ENCODE peak calls at places on chromosomes 1 and 21, in six cellular contexts. G is CD8-positive, alpha-beta T cell; W is GM23338; H is transverse colon; Y is WTC11; E is neural crest cell. S is an unnamed sample.

GRCh38 chr1:228079601-228080263 is 2.8 kb upstream of the ARF1 start:
- DNase-seq in G (no peak), W (no peak), H (peak), Y (no peak), E (no peak), S (no peak)

GRCh38 chr1:194813109-194813508 is 1626.7 kb upstream of the B3GALT2 start:
- DNase-seq in G (no peak), W (no peak), H (no peak), Y (no peak), E (no peak), S (no peak)

GRCh38 chr1:178574345-178574744 is 61.4 kb downstream of the TEX35 start:
- DNase-seq in G (no peak), W (no peak), H (no peak), Y (no peak), E (no peak), S (no peak)

GRCh38 chr1:162069334-162070093 is at the start of gene NOS1AP:
- DNase-seq in G (peak), W (peak), H (peak), Y (peak), E (peak), S (peak)

GRCh38 chr1:229952670-229953520 is 114.1 kb upstream of the GALNT2 start:
- DNase-seq in G (no peak), W (no peak), H (no peak), Y (no peak), E (no peak), S (no peak)

GRCh38 chr1:19597463-19598309 is 46.4 kb upstream of the NBL1 start:
- DNase-seq in G (no peak), W (peak), H (no peak), Y (no peak), E (no peak), S (no peak)

GRCh38 chr1:207050428-207050767 is 610 bp downstream of the YOD1 start:
- DNase-seq in G (no peak), W (peak), H (no peak), Y (peak), E (peak), S (no peak)

GRCh38 chr1:159940006-159940620 is 5.3 kb downstream of the IGSF9 start:
- DNase-seq in G (no peak), W (no peak), H (no peak), Y (no peak), E (no peak), S (no peak)

GRCh38 chr1:203556047-203556851 is 62.3 kb downstream of the OPTC start:
- DNase-seq in G (no peak), W (peak), H (peak), Y (peak), E (no peak), S (no peak)

GRCh38 chr1:6899141-6899540 is 113.9 kb downstream of the CAMTA1 start:
- DNase-seq in G (no peak), W (no peak), H (no peak), Y (no peak), E (no peak), S (no peak)

GRCh38 chr1:11858158-11858557 is 587 bp downstream of the NPPB start:
- DNase-seq in G (no peak), W (no peak), H (no peak), Y (no peak), E (no peak), S (no peak)

GRCh38 chr1:38929476-38929875 is 12.2 kb downstream of the RHBDL2 start:
- DNase-seq in G (no peak), W (peak), H (no peak), Y (no peak), E (no peak), S (no peak)

GRCh38 chr1:56137829-56138505 is 441.4 kb downstream of the PLPP3 start:
- DNase-seq in G (no peak), W (no peak), H (no peak), Y (no peak), E (no peak), S (no peak)

GRCh38 chr1:179146916-179147315 is 65.0 kb downstream of the TOR3A start:
- DNase-seq in G (no peak), W (no peak), H (no peak), Y (no peak), E (no peak), S (no peak)

GRCh38 chr1:1058921-1059493 is 15.1 kb downstream of the RNF223 start:
- DNase-seq in G (no peak), W (peak), H (no peak), Y (no peak), E (no peak), S (no peak)

GRCh38 chr1:16015960-16016901 is 1.6 kb downstream of the HSPB7 start:
- DNase-seq in G (no peak), W (peak), H (peak), Y (no peak), E (no peak), S (no peak)

GRCh38 chr1:146012703-146013565 is 8.6 kb downstream of the HJV start:
- DNase-seq in G (peak), W (peak), H (no peak), Y (no peak), E (peak), S (no peak)

GRCh38 chr1:15172405-15173259 is 19.1 kb downstream of the TMEM51 start:
- DNase-seq in G (no peak), W (no peak), H (no peak), Y (no peak), E (no peak), S (no peak)

GRCh38 chr21:29177800-29178199 is 47.4 kb downstream of the MAP3K7CL start:
- DNase-seq in G (no peak), W (no peak), H (no peak), Y (no peak), E (no peak), S (no peak)

GRCh38 chr1:30043256-30043655 is 680.1 kb downstream of the MATN1 start:
- DNase-seq in G (no peak), W (no peak), H (no peak), Y (no peak), E (no peak), S (no peak)

GRCh38 chr1:172417552-172417951 is 2.9 kb upstream of the C1orf105 start:
- DNase-seq in G (no peak), W (peak), H (no peak), Y (no peak), E (no peak), S (no peak)

GRCh38 chr1:44249543-44249942 is 36.3 kb downstream of the DMAP1 start:
- DNase-seq in G (no peak), W (peak), H (no peak), Y (peak), E (no peak), S (no peak)
- TF ChIP-seq CTCF in G (no peak), W (peak), H (no peak), Y (no peak), E (no peak), S (no peak)

GRCh38 chr1:208581252-208581651 is 337.1 kb upstream of the PLXNA2 start:
- DNase-seq in G (no peak), W (no peak), H (no peak), Y (no peak), E (no peak), S (no peak)
- TF ChIP-seq CTCF in G (no peak), W (no peak), H (no peak), Y (no peak), E (no peak), S (no peak)

GRCh38 chr1:32335951-32336867 is at the start of gene MARCKSL1:
- DNase-seq in G (peak), W (peak), H (peak), Y (peak), E (peak), S (peak)

GRCh38 chr1:32333251-32333963 is 2.6 kb downstream of the MARCKSL1 start:
- DNase-seq in G (no peak), W (no peak), H (no peak), Y (no peak), E (no peak), S (no peak)

GRCh38 chr1:32334274-32334861 is 1.7 kb downstream of the MARCKSL1 start:
- DNase-seq in G (no peak), W (no peak), H (peak), Y (no peak), E (no peak), S (no peak)

GRCh38 chr1:32335619-32335950 is 448 bp downstream of the MARCKSL1 start:
- DNase-seq in G (no peak), W (peak), H (no peak), Y (no peak), E (no peak), S (no peak)

DNA sequence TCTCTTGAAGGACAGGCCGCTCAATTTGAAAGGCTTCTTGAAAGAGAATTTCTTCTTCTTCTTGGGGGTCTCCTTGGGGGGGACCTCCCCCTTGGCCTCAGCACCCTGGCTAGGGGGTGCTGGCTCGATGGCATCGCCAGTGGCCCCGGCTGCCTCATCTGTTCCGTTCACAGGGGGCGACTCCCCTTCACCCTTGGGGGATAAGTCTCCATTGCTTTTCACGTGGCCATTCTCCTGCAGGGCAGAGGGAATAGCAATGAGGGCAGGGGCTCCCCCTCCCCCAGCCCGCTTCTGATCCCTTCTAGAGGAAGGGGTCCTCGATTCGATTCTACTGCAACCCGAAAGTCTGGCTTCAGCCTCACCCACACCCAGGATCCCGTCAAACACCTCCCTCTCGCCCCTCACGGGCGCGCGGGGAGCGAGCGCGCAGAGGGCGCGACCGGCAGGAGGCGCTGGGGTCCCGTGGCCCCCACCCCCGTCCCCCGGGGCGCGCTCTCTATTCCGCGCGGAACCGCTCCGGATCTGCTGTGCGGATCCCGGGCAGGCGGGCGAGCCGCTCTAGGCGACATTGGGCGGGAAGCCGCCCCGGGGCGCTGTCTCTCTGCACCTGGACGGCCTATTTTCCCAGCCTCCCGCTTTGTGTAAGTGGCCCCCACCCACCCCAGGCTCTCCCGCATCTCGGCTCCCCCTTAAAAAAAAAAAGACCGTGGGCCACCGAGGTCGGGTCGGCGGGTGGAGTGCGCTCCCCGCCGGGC is 992 bp downstream of the MARCKSL1 start:
- DNase-seq in G (peak), W (peak), H (peak), Y (peak), E (peak), S (peak)
- TF ChIP-seq CTCF in G (peak), W (peak), H (peak), Y (peak), E (peak), S (peak)

GRCh38 chr21:44508711-44509445 is 31.1 kb downstream of the KRTAP10-1 start:
- DNase-seq in G (no peak), W (no peak), H (no peak), Y (no peak), E (no peak), S (no peak)

GRCh38 chr21:44508426-44508710 is 31.6 kb downstream of the KRTAP10-1 start:
- DNase-seq in G (no peak), W (no peak), H (no peak), Y (no peak), E (no peak), S (no peak)

GRCh38 chr21:44510109-44510507 is 29.9 kb downstream of the KRTAP10-1 start:
- DNase-seq in G (no peak), W (no peak), H (no peak), Y (no peak), E (no peak), S (no peak)

GRCh38 chr21:44510508-44511218 is 29.3 kb downstream of the KRTAP10-1 start:
- DNase-seq in G (peak), W (peak), H (peak), Y (peak), E (peak), S (peak)

GRCh38 chr21:44509539-44509938 is 30.5 kb downstream of the KRTAP10-1 start:
- DNase-seq in G (no peak), W (no peak), H (peak), Y (no peak), E (no peak), S (no peak)
- TF ChIP-seq CTCF in G (no peak), W (peak), H (peak), Y (no peak), E (no peak), S (peak)